ENCODE peak calls at places on chromosome 15, in ten cellular contexts. One of them, this sample, is unnamed.

GRCh38 chr15:77826006-77826695 is 193.4 kb upstream of the LINGO1 start:
- DNase-seq in AG04450: no peak
- DNase-seq in fibroblast of lung: no peak
- DNase-seq in MM.1S: no peak
- DNase-seq in osteocyte: no peak
- DNase-seq in left ventricle myocardium inferior: no peak
- DNase-seq in activated CD8-positive, alpha-beta T cell treated with anti-CD3 and anti-CD28 coated beads for 36 hours: no peak
- DNase-seq in HFFc6: no peak
- DNase-seq in astrocyte of the spinal cord: no peak
- DNase-seq in coronary artery: no peak
- DNase-seq in this sample: no peak

GRCh38 chr15:100001405-100001804 is 268.2 kb upstream of the LYSMD4 start:
- DNase-seq in AG04450: no peak
- DNase-seq in fibroblast of lung: no peak
- DNase-seq in MM.1S: no peak
- DNase-seq in osteocyte: no peak
- DNase-seq in left ventricle myocardium inferior: no peak
- DNase-seq in activated CD8-positive, alpha-beta T cell treated with anti-CD3 and anti-CD28 coated beads for 36 hours: peak
- DNase-seq in HFFc6: no peak
- DNase-seq in astrocyte of the spinal cord: no peak
- DNase-seq in coronary artery: no peak
- DNase-seq in this sample: no peak

GRCh38 chr15:43749690-43750345 is 3.6 kb downstream of the PDIA3 start:
- DNase-seq in AG04450: no peak
- DNase-seq in fibroblast of lung: no peak
- DNase-seq in MM.1S: peak
- DNase-seq in osteocyte: no peak
- DNase-seq in left ventricle myocardium inferior: no peak
- DNase-seq in activated CD8-positive, alpha-beta T cell treated with anti-CD3 and anti-CD28 coated beads for 36 hours: peak
- DNase-seq in HFFc6: no peak
- DNase-seq in astrocyte of the spinal cord: peak
- DNase-seq in coronary artery: no peak
- DNase-seq in this sample: no peak

GRCh38 chr15:82313446-82313845 is 35.8 kb downstream of the GOLGA6L10 start:
- DNase-seq in AG04450: no peak
- DNase-seq in fibroblast of lung: no peak
- DNase-seq in MM.1S: no peak
- DNase-seq in osteocyte: no peak
- DNase-seq in left ventricle myocardium inferior: no peak
- DNase-seq in activated CD8-positive, alpha-beta T cell treated with anti-CD3 and anti-CD28 coated beads for 36 hours: no peak
- DNase-seq in HFFc6: no peak
- DNase-seq in astrocyte of the spinal cord: no peak
- DNase-seq in coronary artery: peak
- DNase-seq in this sample: no peak

GRCh38 chr15:69718916-69719315 is 266.3 kb downstream of the RPLP1 start:
- DNase-seq in AG04450: no peak
- DNase-seq in fibroblast of lung: no peak
- DNase-seq in MM.1S: peak
- DNase-seq in osteocyte: no peak
- DNase-seq in left ventricle myocardium inferior: peak
- DNase-seq in activated CD8-positive, alpha-beta T cell treated with anti-CD3 and anti-CD28 coated beads for 36 hours: peak
- DNase-seq in HFFc6: no peak
- DNase-seq in astrocyte of the spinal cord: no peak
- DNase-seq in coronary artery: no peak
- DNase-seq in this sample: no peak

GRCh38 chr15:87648278-87648677 is 608.3 kb downstream of the NTRK3 start:
- DNase-seq in AG04450: peak
- DNase-seq in fibroblast of lung: peak
- DNase-seq in MM.1S: no peak
- DNase-seq in osteocyte: no peak
- DNase-seq in left ventricle myocardium inferior: no peak
- DNase-seq in activated CD8-positive, alpha-beta T cell treated with anti-CD3 and anti-CD28 coated beads for 36 hours: no peak
- DNase-seq in HFFc6: no peak
- DNase-seq in astrocyte of the spinal cord: no peak
- DNase-seq in coronary artery: no peak
- DNase-seq in this sample: no peak

GRCh38 chr15:69613182-69613581 is 160.6 kb downstream of the RPLP1 start:
- DNase-seq in AG04450: no peak
- DNase-seq in fibroblast of lung: no peak
- DNase-seq in MM.1S: no peak
- DNase-seq in osteocyte: no peak
- DNase-seq in left ventricle myocardium inferior: no peak
- DNase-seq in activated CD8-positive, alpha-beta T cell treated with anti-CD3 and anti-CD28 coated beads for 36 hours: no peak
- DNase-seq in HFFc6: no peak
- DNase-seq in astrocyte of the spinal cord: no peak
- DNase-seq in coronary artery: no peak
- DNase-seq in this sample: no peak

GRCh38 chr15:85116925-85117646 is 135.4 kb downstream of the PDE8A start:
- DNase-seq in AG04450: no peak
- DNase-seq in fibroblast of lung: no peak
- DNase-seq in MM.1S: no peak
- DNase-seq in osteocyte: peak
- DNase-seq in left ventricle myocardium inferior: no peak
- DNase-seq in activated CD8-positive, alpha-beta T cell treated with anti-CD3 and anti-CD28 coated beads for 36 hours: peak
- DNase-seq in HFFc6: no peak
- DNase-seq in astrocyte of the spinal cord: no peak
- DNase-seq in coronary artery: no peak
- DNase-seq in this sample: no peak

GRCh38 chr15:63288778-63289378 is 11.5 kb downstream of the APH1B start:
- DNase-seq in AG04450: no peak
- DNase-seq in fibroblast of lung: peak
- DNase-seq in MM.1S: peak
- DNase-seq in osteocyte: no peak
- DNase-seq in left ventricle myocardium inferior: no peak
- DNase-seq in activated CD8-positive, alpha-beta T cell treated with anti-CD3 and anti-CD28 coated beads for 36 hours: no peak
- DNase-seq in HFFc6: peak
- DNase-seq in astrocyte of the spinal cord: peak
- DNase-seq in coronary artery: no peak
- DNase-seq in this sample: no peak

GRCh38 chr15:51382787-51383186 is 41.3 kb downstream of the GLDN start:
- DNase-seq in AG04450: peak
- DNase-seq in fibroblast of lung: peak
- DNase-seq in MM.1S: peak
- DNase-seq in osteocyte: no peak
- DNase-seq in left ventricle myocardium inferior: no peak
- DNase-seq in activated CD8-positive, alpha-beta T cell treated with anti-CD3 and anti-CD28 coated beads for 36 hours: peak
- DNase-seq in HFFc6: peak
- DNase-seq in astrocyte of the spinal cord: peak
- DNase-seq in coronary artery: no peak
- DNase-seq in this sample: no peak

GRCh38 chr15:84659904-84660781 is 2.1 kb upstream of the NMB start:
- DNase-seq in AG04450: no peak
- DNase-seq in fibroblast of lung: no peak
- DNase-seq in MM.1S: peak
- DNase-seq in osteocyte: no peak
- DNase-seq in left ventricle myocardium inferior: no peak
- DNase-seq in activated CD8-positive, alpha-beta T cell treated with anti-CD3 and anti-CD28 coated beads for 36 hours: no peak
- DNase-seq in HFFc6: no peak
- DNase-seq in astrocyte of the spinal cord: no peak
- DNase-seq in coronary artery: no peak
- DNase-seq in this sample: no peak

GRCh38 chr15:82014989-82015388 is 30.8 kb downstream of the MEX3B start:
- DNase-seq in AG04450: no peak
- DNase-seq in fibroblast of lung: no peak
- DNase-seq in MM.1S: no peak
- DNase-seq in osteocyte: no peak
- DNase-seq in left ventricle myocardium inferior: no peak
- DNase-seq in activated CD8-positive, alpha-beta T cell treated with anti-CD3 and anti-CD28 coated beads for 36 hours: no peak
- DNase-seq in HFFc6: no peak
- DNase-seq in astrocyte of the spinal cord: no peak
- DNase-seq in coronary artery: no peak
- DNase-seq in this sample: no peak

GRCh38 chr15:56616551-56616950 is 116.8 kb downstream of the ZNF280D start:
- DNase-seq in AG04450: no peak
- DNase-seq in fibroblast of lung: no peak
- DNase-seq in MM.1S: no peak
- DNase-seq in osteocyte: no peak
- DNase-seq in left ventricle myocardium inferior: no peak
- DNase-seq in activated CD8-positive, alpha-beta T cell treated with anti-CD3 and anti-CD28 coated beads for 36 hours: no peak
- DNase-seq in HFFc6: no peak
- DNase-seq in astrocyte of the spinal cord: no peak
- DNase-seq in coronary artery: no peak
- DNase-seq in this sample: no peak
- TF ChIP-seq CTCF in AG04450: no peak
- TF ChIP-seq CTCF in fibroblast of lung: no peak
- TF ChIP-seq CTCF in MM.1S: no peak
- TF ChIP-seq CTCF in osteocyte: no peak
- TF ChIP-seq CTCF in left ventricle myocardium inferior: no peak
- TF ChIP-seq CTCF in activated CD8-positive, alpha-beta T cell treated with anti-CD3 and anti-CD28 coated beads for 36 hours: no peak
- TF ChIP-seq CTCF in HFFc6: no peak
- TF ChIP-seq CTCF in astrocyte of the spinal cord: no peak
- TF ChIP-seq CTCF in coronary artery: no peak
- TF ChIP-seq CTCF in this sample: no peak

GRCh38 chr15:74132681-74133070 is 2.3 kb downstream of the ISLR2 start:
- DNase-seq in AG04450: no peak
- DNase-seq in fibroblast of lung: peak
- DNase-seq in MM.1S: no peak
- DNase-seq in osteocyte: no peak
- DNase-seq in left ventricle myocardium inferior: no peak
- DNase-seq in activated CD8-positive, alpha-beta T cell treated with anti-CD3 and anti-CD28 coated beads for 36 hours: peak
- DNase-seq in HFFc6: no peak
- DNase-seq in astrocyte of the spinal cord: peak
- DNase-seq in coronary artery: no peak
- DNase-seq in this sample: no peak

GRCh38 chr15:74133703-74134386 is 3.5 kb downstream of the ISLR2 start:
- DNase-seq in AG04450: no peak
- DNase-seq in fibroblast of lung: no peak
- DNase-seq in MM.1S: no peak
- DNase-seq in osteocyte: no peak
- DNase-seq in left ventricle myocardium inferior: no peak
- DNase-seq in activated CD8-positive, alpha-beta T cell treated with anti-CD3 and anti-CD28 coated beads for 36 hours: peak
- DNase-seq in HFFc6: no peak
- DNase-seq in astrocyte of the spinal cord: no peak
- DNase-seq in coronary artery: no peak
- DNase-seq in this sample: no peak

GRCh38 chr15:74133071-74133702 is 2.8 kb downstream of the ISLR2 start:
- DNase-seq in AG04450: no peak
- DNase-seq in fibroblast of lung: no peak
- DNase-seq in MM.1S: no peak
- DNase-seq in osteocyte: no peak
- DNase-seq in left ventricle myocardium inferior: no peak
- DNase-seq in activated CD8-positive, alpha-beta T cell treated with anti-CD3 and anti-CD28 coated beads for 36 hours: peak
- DNase-seq in HFFc6: peak
- DNase-seq in astrocyte of the spinal cord: no peak
- DNase-seq in coronary artery: no peak
- DNase-seq in this sample: no peak

GRCh38 chr15:74135041-74135565 is 4.7 kb downstream of the ISLR2 start:
- DNase-seq in AG04450: no peak
- DNase-seq in fibroblast of lung: no peak
- DNase-seq in MM.1S: no peak
- DNase-seq in osteocyte: no peak
- DNase-seq in left ventricle myocardium inferior: no peak
- DNase-seq in activated CD8-positive, alpha-beta T cell treated with anti-CD3 and anti-CD28 coated beads for 36 hours: no peak
- DNase-seq in HFFc6: no peak
- DNase-seq in astrocyte of the spinal cord: no peak
- DNase-seq in coronary artery: no peak
- DNase-seq in this sample: no peak

GRCh38 chr15:74134387-74135027 is 4.1 kb downstream of the ISLR2 start:
- DNase-seq in AG04450: no peak
- DNase-seq in fibroblast of lung: peak
- DNase-seq in MM.1S: no peak
- DNase-seq in osteocyte: no peak
- DNase-seq in left ventricle myocardium inferior: no peak
- DNase-seq in activated CD8-positive, alpha-beta T cell treated with anti-CD3 and anti-CD28 coated beads for 36 hours: peak
- DNase-seq in HFFc6: peak
- DNase-seq in astrocyte of the spinal cord: peak
- DNase-seq in coronary artery: no peak
- DNase-seq in this sample: no peak
- TF ChIP-seq CTCF in AG04450: peak
- TF ChIP-seq CTCF in fibroblast of lung: peak
- TF ChIP-seq CTCF in MM.1S: no peak
- TF ChIP-seq CTCF in osteocyte: peak
- TF ChIP-seq CTCF in left ventricle myocardium inferior: peak
- TF ChIP-seq CTCF in activated CD8-positive, alpha-beta T cell treated with anti-CD3 and anti-CD28 coated beads for 36 hours: peak
- TF ChIP-seq CTCF in HFFc6: peak
- TF ChIP-seq CTCF in astrocyte of the spinal cord: peak
- TF ChIP-seq CTCF in coronary artery: no peak
- TF ChIP-seq CTCF in this sample: peak

DNA sequence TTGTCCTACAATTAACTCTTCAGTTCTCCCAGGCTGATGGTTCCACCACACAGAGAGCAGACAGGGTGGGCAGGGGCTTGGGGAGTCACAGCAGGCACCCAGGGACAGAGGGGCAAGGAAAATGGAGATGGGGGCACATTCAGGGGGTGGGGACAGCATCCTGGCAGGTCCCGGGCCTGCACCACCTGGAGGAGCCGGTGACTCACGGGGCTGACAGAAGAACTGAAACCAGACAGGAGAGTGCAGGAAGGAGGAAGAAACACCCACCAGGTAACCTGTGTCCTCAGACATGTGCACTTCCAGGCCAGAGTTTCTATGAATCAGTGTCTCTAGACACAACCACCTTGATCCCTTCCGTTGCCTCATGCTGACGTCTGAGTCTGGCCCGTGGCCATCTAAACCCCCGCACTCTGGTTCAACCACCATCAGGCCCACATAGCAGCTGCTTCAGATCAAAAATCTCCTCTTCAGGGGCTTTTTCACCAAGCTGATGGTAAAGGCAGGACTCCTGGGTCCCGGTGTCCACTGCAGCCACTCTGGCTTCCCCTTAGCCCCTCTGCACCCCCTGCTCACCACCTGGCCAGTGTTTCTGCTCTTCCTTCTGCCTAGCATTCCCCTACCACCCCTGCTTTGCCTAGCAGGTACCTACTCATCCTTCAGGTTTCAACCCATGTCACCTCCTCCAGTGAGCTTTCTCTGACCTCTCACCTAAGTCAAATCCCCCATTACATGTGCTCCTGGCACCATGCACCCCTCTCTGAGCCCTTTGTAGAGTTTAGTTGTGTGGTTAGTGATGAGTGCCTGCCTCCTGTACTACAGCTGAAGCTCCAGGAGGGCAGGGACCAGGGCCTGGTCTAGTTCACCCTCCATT is 16.5 kb upstream of the CYP11A1 start:
- DNase-seq in AG04450: no peak
- DNase-seq in fibroblast of lung: no peak
- DNase-seq in MM.1S: peak
- DNase-seq in osteocyte: no peak
- DNase-seq in left ventricle myocardium inferior: no peak
- DNase-seq in activated CD8-positive, alpha-beta T cell treated with anti-CD3 and anti-CD28 coated beads for 36 hours: peak
- DNase-seq in HFFc6: peak
- DNase-seq in astrocyte of the spinal cord: no peak
- DNase-seq in coronary artery: no peak
- DNase-seq in this sample: no peak
- TF ChIP-seq CTCF in AG04450: no peak
- TF ChIP-seq CTCF in fibroblast of lung: no peak
- TF ChIP-seq CTCF in MM.1S: no peak
- TF ChIP-seq CTCF in osteocyte: no peak
- TF ChIP-seq CTCF in left ventricle myocardium inferior: no peak
- TF ChIP-seq CTCF in activated CD8-positive, alpha-beta T cell treated with anti-CD3 and anti-CD28 coated beads for 36 hours: no peak
- TF ChIP-seq CTCF in HFFc6: no peak
- TF ChIP-seq CTCF in astrocyte of the spinal cord: no peak
- TF ChIP-seq CTCF in coronary artery: no peak
- TF ChIP-seq CTCF in this sample: no peak

DNA sequence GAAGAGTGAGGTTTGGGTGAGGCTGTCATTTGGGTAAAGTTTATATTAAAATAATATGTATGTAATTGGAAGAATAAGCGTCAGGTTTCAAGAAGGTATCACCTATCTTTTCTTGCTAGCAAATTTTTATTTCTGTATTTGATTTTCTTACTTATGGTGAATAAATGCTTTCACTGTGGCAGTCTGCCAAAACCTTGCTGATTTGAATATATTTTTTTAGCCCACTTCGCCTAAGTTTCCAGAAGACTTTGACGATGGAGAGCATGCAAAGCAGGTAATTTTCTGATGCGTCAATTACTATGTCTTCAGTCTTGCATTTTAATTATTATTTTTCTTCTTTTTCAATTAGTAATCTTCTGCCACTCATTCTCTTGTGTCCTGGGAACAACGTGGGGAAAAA is 40.5 kb downstream of the SRP14 start:
- DNase-seq in AG04450: no peak
- DNase-seq in fibroblast of lung: no peak
- DNase-seq in MM.1S: no peak
- DNase-seq in osteocyte: no peak
- DNase-seq in left ventricle myocardium inferior: no peak
- DNase-seq in activated CD8-positive, alpha-beta T cell treated with anti-CD3 and anti-CD28 coated beads for 36 hours: no peak
- DNase-seq in HFFc6: no peak
- DNase-seq in astrocyte of the spinal cord: no peak
- DNase-seq in coronary artery: no peak
- DNase-seq in this sample: no peak
- TF ChIP-seq CTCF in AG04450: no peak
- TF ChIP-seq CTCF in fibroblast of lung: no peak
- TF ChIP-seq CTCF in MM.1S: no peak
- TF ChIP-seq CTCF in osteocyte: no peak
- TF ChIP-seq CTCF in left ventricle myocardium inferior: no peak
- TF ChIP-seq CTCF in activated CD8-positive, alpha-beta T cell treated with anti-CD3 and anti-CD28 coated beads for 36 hours: no peak
- TF ChIP-seq CTCF in HFFc6: no peak
- TF ChIP-seq CTCF in astrocyte of the spinal cord: no peak
- TF ChIP-seq CTCF in coronary artery: no peak
- TF ChIP-seq CTCF in this sample: no peak

This sample was measured in HFF-Myc.